ENCODE peak calls at places on chromosomes 6 and 20, in four cellular contexts. O is heart right ventricle, H is tibial artery, J is lower lobe of right lung. Q is an unnamed sample.

GRCh38 chr6:153117986-153118886 is 12.8 kb downstream of the RGS17 start:
- DNase-seq in O (no peak), H (no peak), J (no peak), Q (no peak)

GRCh38 chr6:37048851-37049734 is 43.6 kb downstream of the FGD2 start:
- DNase-seq in O (peak; percentile 39), H (peak; percentile 43), J (no peak), Q (no peak)

GRCh38 chr6:90764001-90764400 is 177.1 kb upstream of the MAP3K7 start:
- DNase-seq in O (no peak), H (no peak), J (no peak), Q (no peak)

GRCh38 chr6:62039602-62040001 is 246.4 kb downstream of the KHDRBS2 start:
- DNase-seq in O (no peak), H (no peak), J (no peak), Q (no peak)

GRCh38 chr6:82507112-82507511 is 143.5 kb downstream of the TPBG start:
- DNase-seq in O (no peak), H (no peak), J (no peak), Q (no peak)

GRCh38 chr6:27273783-27274182 is 26.3 kb downstream of the PRSS16 start:
- DNase-seq in O (no peak), H (no peak), J (no peak), Q (no peak)

GRCh38 chr6:103675807-103676406 is 1183.8 kb downstream of the HACE1 start:
- DNase-seq in O (no peak), H (no peak), J (no peak), Q (no peak)

GRCh38 chr6:135438907-135439535 is 58.5 kb downstream of the AHI1 start:
- DNase-seq in O (no peak), H (no peak), J (no peak), Q (peak; percentile 25)

GRCh38 chr6:27066802-27067201 is 180.7 kb upstream of the PRSS16 start:
- DNase-seq in O (no peak), H (no peak), J (no peak), Q (no peak)

GRCh38 chr6:15033850-15034203 is 212.0 kb upstream of the JARID2 start:
- DNase-seq in O (no peak), H (no peak), J (no peak), Q (no peak)

GRCh38 chr6:158174514-158174913 is 6.4 kb downstream of the GTF2H5 start:
- DNase-seq in O (no peak), H (peak; percentile 34), J (no peak), Q (no peak)

DNA sequence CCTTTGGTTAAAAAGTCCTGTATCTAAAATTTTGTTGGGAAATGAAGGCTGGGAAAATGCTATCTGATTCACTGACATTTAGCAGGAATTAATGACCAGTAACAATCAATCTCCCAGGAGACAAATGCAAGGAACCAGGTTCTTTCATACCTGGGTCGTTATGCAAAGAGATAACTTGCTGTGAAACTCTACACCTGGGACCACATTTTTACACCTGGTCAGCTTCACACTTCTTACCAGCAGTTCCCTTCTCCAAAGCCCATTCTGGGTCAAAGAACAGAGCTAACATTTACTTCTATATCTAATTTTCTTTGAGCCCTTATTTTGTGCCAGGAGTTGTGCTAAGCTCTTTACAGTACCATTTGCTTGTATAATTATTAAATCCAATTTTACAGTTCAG is 27.4 kb upstream of the STXBP5 start:
- DNase-seq in O (no peak), H (no peak), J (no peak), Q (no peak)
- H3K4me3 ChIP-seq in O (no peak overlapping the region), H (no peak overlapping the region), J (no peak overlapping the region), Q (no peak overlapping the region)

DNA sequence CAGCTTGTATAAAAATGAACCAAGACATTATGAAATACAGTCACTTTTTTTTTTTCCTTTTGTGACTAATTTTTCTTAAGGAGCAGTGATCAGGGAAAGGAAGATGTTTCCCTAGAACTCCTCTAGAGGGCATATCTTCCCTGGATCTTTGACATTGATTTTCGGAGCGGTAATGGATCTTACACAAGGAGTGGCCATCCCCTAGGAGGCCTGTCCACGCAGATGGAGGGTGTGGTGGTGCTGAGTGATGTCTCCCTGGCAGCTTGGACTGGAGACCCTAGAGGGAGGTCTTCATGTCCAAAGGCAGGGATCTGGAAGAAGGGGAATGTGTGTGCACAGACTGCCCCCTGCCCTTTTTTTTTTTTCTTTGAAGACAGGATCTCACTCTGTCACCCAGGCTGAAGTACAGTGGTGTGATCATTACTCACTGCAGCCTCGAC is 7.0 kb upstream of the KIFC1 start:
- DNase-seq in O (no peak), H (no peak), J (no peak), Q (no peak)
- TF ChIP-seq CTCF in O (peak; percentile 33), H (no peak), J (no peak), Q (no peak)

GRCh38 chr20:920306-920705 is 4.2 kb upstream of the ANGPT4 start:
- DNase-seq in O (no peak), H (no peak), J (no peak), Q (no peak)

GRCh38 chr20:922781-923180 is 6.6 kb upstream of the ANGPT4 start:
- DNase-seq in O (no peak), H (peak; percentile 72), J (no peak), Q (no peak)

GRCh38 chr20:917416-917815 is 1.3 kb upstream of the ANGPT4 start:
- DNase-seq in O (no peak), H (no peak), J (no peak), Q (no peak)

GRCh38 chr20:919491-919916 is 3.4 kb upstream of the ANGPT4 start:
- DNase-seq in O (no peak), H (no peak), J (no peak), Q (no peak)

GRCh38 chr20:921020-921419 is 4.9 kb upstream of the ANGPT4 start:
- DNase-seq in O (no peak), H (no peak), J (no peak), Q (no peak)
- H3K4me3 ChIP-seq in O (no peak overlapping the region), H (no peak overlapping the region), J (no peak overlapping the region), Q (no peak overlapping the region)

DNA sequence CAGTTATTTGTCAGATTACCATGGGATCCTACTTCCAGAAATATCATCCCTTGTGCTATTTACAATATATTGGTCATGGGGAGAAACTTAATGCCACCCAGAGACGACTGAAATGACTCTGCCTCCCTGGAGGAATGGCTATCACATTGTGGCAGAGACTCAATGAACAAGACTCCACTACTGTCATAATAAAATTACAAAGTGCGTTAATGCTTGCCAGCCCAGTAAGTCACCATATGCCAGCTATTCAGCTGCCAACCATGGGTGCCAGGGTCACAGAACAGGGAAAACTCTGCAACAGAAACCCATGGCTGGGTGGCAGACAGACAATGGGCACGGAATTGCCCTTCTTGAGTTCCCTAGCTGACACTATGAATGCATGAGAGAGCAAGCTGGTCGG is 32.0 kb downstream of the TP53INP2 start:
- DNase-seq in O (no peak), H (no peak), J (no peak), Q (no peak)
- TF ChIP-seq CTCF in O (no peak), H (no peak), J (no peak), Q (no peak)

DNA sequence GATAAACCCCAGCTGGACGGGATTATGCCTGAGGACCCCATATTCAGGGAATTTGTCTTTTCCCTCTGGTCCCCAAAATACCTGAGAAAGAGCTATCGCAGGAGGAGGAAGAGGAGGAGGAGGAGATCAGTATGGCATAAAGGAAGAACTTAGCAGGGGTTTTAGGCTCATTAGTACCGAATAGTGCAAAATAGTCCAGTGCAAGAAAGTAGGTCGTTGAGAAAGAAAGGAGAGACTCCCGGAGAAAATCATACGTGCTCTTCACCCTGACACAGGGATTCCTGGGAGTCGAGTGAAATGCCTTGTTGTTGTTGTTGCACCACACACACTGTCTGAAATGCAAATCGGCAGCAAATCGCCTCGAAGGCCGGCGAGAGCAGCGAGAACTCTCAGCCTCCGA is 178.9 kb upstream of the ARID1B start:
- DNase-seq in O (no peak), H (no peak), J (no peak), Q (no peak)
- H3K4me3 ChIP-seq in O (no peak overlapping the region), H (no peak overlapping the region), J (no peak overlapping the region), Q (no peak overlapping the region)

GRCh38 chr6:131655387-131655786 is 18.3 kb downstream of the ENPP3 start:
- DNase-seq in O (no peak), H (no peak), J (no peak), Q (no peak)

GRCh38 chr6:131655951-131656350 is 18.8 kb downstream of the ENPP3 start:
- DNase-seq in O (no peak), H (no peak), J (no peak), Q (no peak)

GRCh38 chr6:131657630-131658111 is 20.6 kb downstream of the ENPP3 start:
- DNase-seq in O (no peak), H (no peak), J (no peak), Q (no peak)

GRCh38 chr6:131658287-131658686 is 21.2 kb downstream of the ENPP3 start:
- DNase-seq in O (no peak), H (no peak), J (no peak), Q (no peak)

DNA sequence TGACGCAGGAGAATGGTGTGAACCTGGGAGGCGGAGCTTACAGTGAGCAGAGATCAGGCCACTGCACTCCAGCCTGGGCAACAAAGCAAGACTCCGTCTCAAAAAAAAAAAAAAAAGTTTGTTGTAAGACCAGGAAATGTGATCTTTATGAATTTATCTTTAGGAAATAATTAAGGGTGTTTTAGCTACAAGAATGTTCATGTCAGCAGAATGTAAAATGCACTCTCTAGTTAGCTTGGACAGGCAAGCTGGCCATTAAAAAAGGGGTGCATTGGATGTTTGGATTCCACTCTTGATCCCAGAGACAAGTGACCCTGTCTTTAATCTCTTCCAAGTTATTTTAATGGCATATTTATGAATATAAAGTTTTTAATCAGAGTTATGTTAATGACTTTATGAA is 19.6 kb downstream of the ENPP3 start:
- DNase-seq in O (no peak), H (no peak), J (no peak), Q (no peak)
- TF ChIP-seq CTCF in O (no peak), H (no peak), J (no peak), Q (no peak)

Q was measured in LNCaP clone FGC.